ENCODE peak calls at places on chromosomes 3 and 15, in six cellular contexts. Z, I, R, L, O and M are unnamed samples.

GRCh38 chr3:115858995-115859807 is 235.9 kb downstream of the GAP43 start:
- DNase-seq in O (no peak), L (no peak), Z (no peak), I (no peak), R (no peak), M (no peak)

GRCh38 chr3:105996781-105997180 is 128.0 kb upstream of the CBLB start:
- DNase-seq in R (no peak), I (no peak), O (no peak), L (no peak), Z (no peak), M (no peak)

GRCh38 chr3:168653255-168653654 is 557.5 kb upstream of the GOLIM4 start:
- DNase-seq in O (no peak), L (no peak), I (no peak), R (no peak), Z (no peak), M (no peak)

GRCh38 chr3:128624526-128625138 is 26.0 kb downstream of the RPN1 start:
- DNase-seq in I (no peak), R (no peak), Z (no peak), L (no peak), O (no peak), M (no peak)

GRCh38 chr15:90019611-90020010 is 18.5 kb downstream of the ZNF710 start:
- DNase-seq in R (no peak), O (no peak), L (peak), I (no peak), Z (no peak), M (no peak)

GRCh38 chr3:110234831-110235230 is 836.8 kb upstream of the NECTIN3 start:
- DNase-seq in O (peak), R (no peak), Z (no peak), L (no peak), I (no peak), M (no peak)

GRCh38 chr3:72591522-72592421 is 256.5 kb downstream of the SHQ1 start:
- DNase-seq in O (peak), R (no peak), Z (peak), I (no peak), L (no peak), M (no peak)

GRCh38 chr15:65067334-65067644 is 502 bp downstream of the RASL12 start:
- DNase-seq in I (no peak), R (no peak), L (no peak), Z (no peak), O (no peak), M (no peak)

GRCh38 chr3:194253270-194253669 is 97.9 kb downstream of the CPN2 start:
- DNase-seq in O (no peak), L (no peak), I (no peak), R (no peak), Z (no peak), M (no peak)

GRCh38 chr3:184145120-184145524 is 10.0 kb downstream of the EIF2B5 start:
- DNase-seq in R (peak), Z (peak), L (peak), O (peak), I (no peak), M (no peak)

GRCh38 chr15:68498076-68498475 is 66.1 kb upstream of the ITGA11 start:
- DNase-seq in O (no peak), I (no peak), R (no peak), Z (no peak), L (no peak), M (no peak)

GRCh38 chr3:184680411-184680990 is 31.4 kb downstream of the MAGEF1 start:
- DNase-seq in O (no peak), L (no peak), I (no peak), Z (no peak), R (no peak), M (no peak)

GRCh38 chr3:187977659-187978058 is 176.3 kb upstream of the LPP start:
- DNase-seq in L (no peak), O (no peak), R (no peak), I (no peak), Z (no peak), M (no peak)

GRCh38 chr15:31341036-31341435 is 14.4 kb downstream of the KLF13 start:
- DNase-seq in L (no peak), R (peak), O (no peak), Z (no peak), I (no peak), M (no peak)

GRCh38 chr3:16334909-16335308 is 69.9 kb downstream of the OXNAD1 start:
- DNase-seq in L (no peak), I (no peak), O (peak), Z (no peak), R (no peak), M (no peak)

GRCh38 chr3:13507791-13508339 is 27.8 kb downstream of the HDAC11 start:
- DNase-seq in I (no peak), R (peak), L (no peak), O (peak), Z (no peak), M (no peak)

GRCh38 chr3:38131621-38132369 is 5.1 kb downstream of the ACAA1 start:
- DNase-seq in Z (no peak), O (peak), L (no peak), I (no peak), R (peak), M (no peak)

GRCh38 chr3:6018456-6018855 is 830.9 kb downstream of the EDEM1 start:
- DNase-seq in I (no peak), L (no peak), O (no peak), R (no peak), Z (no peak), M (no peak)

GRCh38 chr3:104952587-104952986 is 414.1 kb upstream of the ALCAM start:
- DNase-seq in I (no peak), O (peak), L (peak), R (no peak), Z (peak), M (no peak)

GRCh38 chr3:99859855-99860254 is 42.2 kb downstream of the CMSS1 start:
- DNase-seq in R (no peak), I (no peak), L (no peak), O (peak), Z (no peak), M (no peak)

GRCh38 chr3:43399034-43399433 is 112.7 kb downstream of the SNRK start:
- DNase-seq in L (no peak), O (no peak), R (no peak), I (no peak), Z (no peak), M (no peak)

GRCh38 chr3:183460059-183461052 is 31.9 kb upstream of the MCF2L2 start:
- DNase-seq in R (no peak), Z (no peak), O (no peak), I (no peak), L (no peak), M (no peak)

GRCh38 chr3:36227982-36228381 is 152.3 kb upstream of the STAC start:
- DNase-seq in O (no peak), L (no peak), R (no peak), I (no peak), Z (no peak), M (no peak)

GRCh38 chr3:127337001-127337400 is 49.2 kb upstream of the PRR20G start:
- DNase-seq in O (no peak), L (no peak), Z (no peak), I (no peak), R (no peak), M (no peak)

GRCh38 chr3:32220006-32220405 is 18.5 kb upstream of the CMTM8 start:
- DNase-seq in R (no peak), Z (no peak), O (no peak), I (no peak), L (no peak), M (no peak)

GRCh38 chr3:132343018-132343612 is 25.9 kb downstream of the ACP3 start:
- DNase-seq in R (no peak), I (no peak), L (peak), Z (peak), O (peak), M (no peak)

GRCh38 chr15:92082217-92082843 is 228.8 kb downstream of the SLCO3A1 start:
- DNase-seq in L (peak), R (peak), O (peak), Z (peak), I (peak), M (no peak)

GRCh38 chr3:10917176-10917575 is 75.4 kb upstream of the SLC6A1 start:
- DNase-seq in I (no peak), Z (no peak), L (no peak), O (no peak), R (no peak), M (no peak)

GRCh38 chr3:81339040-81339845 is 422.2 kb downstream of the GBE1 start:
- DNase-seq in I (no peak), L (no peak), R (no peak), Z (no peak), O (peak), M (no peak)

GRCh38 chr3:128094295-128095151 is 29.1 kb downstream of the RUVBL1 start:
- DNase-seq in Z (no peak), L (no peak), O (peak), R (no peak), I (no peak), M (no peak)

GRCh38 chr3:44906997-44907396 is 32.6 kb downstream of the TGM4 start:
- DNase-seq in R (no peak), L (no peak), Z (no peak), I (no peak), O (peak), M (no peak)

DNA sequence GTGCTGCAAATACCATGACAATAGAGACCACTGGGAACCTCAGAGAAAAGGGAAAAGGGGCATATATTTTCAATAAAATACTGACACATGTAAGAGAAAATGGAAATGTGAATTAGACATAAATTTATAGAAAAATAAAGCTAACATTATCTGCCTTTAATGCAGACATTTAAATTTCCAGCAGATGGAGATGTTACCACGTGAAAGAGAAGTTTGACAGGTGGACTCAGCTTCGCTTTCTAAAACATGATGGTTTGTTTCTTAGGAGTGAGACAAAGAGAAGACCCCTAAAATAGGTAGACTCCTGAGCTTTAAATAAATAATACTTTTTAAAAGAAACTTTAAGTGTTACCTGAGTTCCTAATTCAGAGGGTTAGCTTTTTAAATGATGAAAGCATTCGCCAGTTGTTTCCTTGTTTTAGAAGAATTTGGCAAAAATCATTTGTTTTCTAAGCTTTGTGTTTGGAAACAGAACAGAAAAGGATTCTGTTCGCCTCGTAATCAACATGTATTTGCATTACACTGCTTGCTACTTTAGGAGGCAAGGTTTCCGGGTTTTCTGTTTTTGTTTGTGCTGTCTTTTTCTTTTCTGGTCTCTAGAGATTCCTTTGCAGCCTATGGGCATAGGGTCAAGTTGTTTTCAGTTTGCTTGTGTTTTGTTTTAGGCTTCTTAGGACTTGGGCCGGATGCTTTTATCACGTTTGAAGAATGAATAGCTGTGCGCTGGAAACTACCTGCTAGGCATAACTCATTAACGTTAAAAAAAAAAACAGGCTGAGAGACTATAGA is 271.4 kb downstream of the THSD4 start:
- DNase-seq in R (no peak), I (no peak), O (peak), Z (no peak), L (no peak), M (no peak)
- TF ChIP-seq CTCF in R (peak), I (peak), O (peak), Z (peak), L (peak), M (no peak)

GRCh38 chr3:49255112-49255511 is 21.9 kb downstream of the C3orf62 start:
- DNase-seq in O (no peak), I (no peak), R (peak), L (no peak), Z (no peak), M (no peak)
- TF ChIP-seq CTCF in O (no peak), I (no peak), R (no peak), L (no peak), Z (no peak), M (no peak)

GRCh38 chr3:165682734-165683133 is 154.5 kb downstream of the BCHE start:
- DNase-seq in O (no peak), I (no peak), L (no peak), Z (no peak), R (no peak), M (no peak)

DNA sequence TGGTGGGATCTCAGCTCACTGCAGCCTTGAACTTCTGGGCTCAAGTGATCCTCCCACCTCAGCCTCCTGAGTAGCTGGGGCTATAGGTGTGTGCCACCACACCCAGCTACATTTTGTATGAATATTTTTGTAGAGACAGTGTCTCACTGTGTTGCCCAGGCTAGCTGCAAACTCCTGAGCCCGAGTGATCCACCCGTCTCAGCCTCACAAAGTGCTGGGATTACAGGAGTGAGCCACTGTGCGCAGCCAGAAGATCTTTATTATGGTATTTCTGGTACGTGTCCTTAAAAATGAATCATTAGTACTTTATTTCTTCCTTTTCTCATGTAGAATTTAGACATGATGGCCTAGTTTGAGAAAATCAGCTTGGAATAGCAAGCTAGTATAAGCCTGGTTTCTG is 153.3 kb downstream of the BCHE start:
- DNase-seq in I (no peak), R (no peak), L (no peak), O (no peak), Z (no peak), M (no peak)
- TF ChIP-seq CTCF in I (no peak), R (no peak), L (no peak), O (no peak), Z (no peak), M (no peak)

GRCh38 chr3:157614896-157615295 is 111.7 kb upstream of the VEPH1 start:
- DNase-seq in O (no peak), R (no peak), I (no peak), L (no peak), Z (no peak), M (no peak)

GRCh38 chr3:157618075-157618760 is 115.0 kb upstream of the VEPH1 start:
- DNase-seq in O (peak), L (no peak), I (no peak), R (no peak), Z (peak), M (no peak)
- TF ChIP-seq CTCF in O (peak), L (peak), I (peak), R (peak), Z (peak), M (no peak)

DNA sequence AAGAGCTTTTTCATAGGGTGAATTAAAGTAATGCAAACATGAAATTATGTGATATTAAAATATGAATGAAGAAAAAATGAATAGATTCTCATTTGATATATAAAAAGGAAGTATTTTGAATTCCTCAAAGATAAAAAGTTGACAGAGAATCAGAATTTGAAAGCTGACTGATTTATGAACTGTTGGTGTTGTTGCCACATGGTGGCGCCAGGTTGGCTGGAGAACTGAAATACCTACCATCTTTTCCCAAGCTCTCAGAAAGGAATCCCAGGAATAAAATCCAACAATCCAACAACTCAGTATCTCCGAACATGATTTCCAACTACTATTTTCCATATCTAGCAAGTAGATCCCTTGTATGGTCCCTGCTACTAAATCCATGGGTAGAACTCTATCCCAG is 3.1 kb downstream of the MYRIP start:
- DNase-seq in L (no peak), Z (peak), R (no peak), I (no peak), O (no peak), M (no peak)
- TF ChIP-seq CTCF in L (peak), Z (no peak), R (peak), I (no peak), O (no peak), M (no peak)